ENCODE peak calls at places on chromosomes 6 and 20, in seven cellular contexts. I is MM.1S, P is IMR-90, F is GM23248, Y is ovary, M is colonic mucosa, A is lower lobe of right lung. X is an unnamed sample. For H3K4me1 and H3K27me3, the result is how much of the 10 kb centered on the place peaks cover.

GRCh38 chr20:57464642-57465211 is 60.2 kb downstream of the CTCFL start:
- DNase-seq in I (no peak), P (no peak), F (peak), Y (no peak), M (no peak), A (peak), X (peak)

GRCh38 chr6:149840345-149841075 is 23.6 kb downstream of the LRP11 start:
- DNase-seq in I (peak), P (peak), F (peak), Y (peak), M (peak), A (peak), X (peak)

GRCh38 chr6:31795616-31796298 is at the start of gene VARS1:
- DNase-seq in I (peak), P (peak), F (peak), Y (peak), M (peak), A (peak), X (peak)

GRCh38 chr20:38446441-38447209 is 11.5 kb upstream of the SNHG17 start:
- DNase-seq in I (peak), P (peak), F (peak), Y (peak), M (peak), A (peak), X (peak)

GRCh38 chr6:81821449-81821848 is 69.0 kb upstream of the TENT5A start:
- DNase-seq in I (no peak), P (no peak), F (no peak), Y (no peak), M (no peak), A (no peak), X (no peak)

GRCh38 chr6:70375166-70375565 is 38.1 kb upstream of the FAM135A start:
- DNase-seq in I (no peak), P (peak), F (peak), Y (no peak), M (no peak), A (no peak), X (no peak)

GRCh38 chr6:168837231-168837903 is 396.4 kb downstream of the SMOC2 start:
- DNase-seq in I (no peak), P (no peak), F (no peak), Y (no peak), M (no peak), A (no peak), X (no peak)

GRCh38 chr6:135182993-135183531 is 2.0 kb downstream of the MYB start:
- DNase-seq in I (peak), P (no peak), F (peak), Y (no peak), M (peak), A (peak), X (no peak)

GRCh38 chr6:107789361-107789760 is 34.8 kb downstream of the SCML4 start:
- DNase-seq in I (no peak), P (no peak), F (no peak), Y (no peak), M (no peak), A (no peak), X (no peak)

DNA sequence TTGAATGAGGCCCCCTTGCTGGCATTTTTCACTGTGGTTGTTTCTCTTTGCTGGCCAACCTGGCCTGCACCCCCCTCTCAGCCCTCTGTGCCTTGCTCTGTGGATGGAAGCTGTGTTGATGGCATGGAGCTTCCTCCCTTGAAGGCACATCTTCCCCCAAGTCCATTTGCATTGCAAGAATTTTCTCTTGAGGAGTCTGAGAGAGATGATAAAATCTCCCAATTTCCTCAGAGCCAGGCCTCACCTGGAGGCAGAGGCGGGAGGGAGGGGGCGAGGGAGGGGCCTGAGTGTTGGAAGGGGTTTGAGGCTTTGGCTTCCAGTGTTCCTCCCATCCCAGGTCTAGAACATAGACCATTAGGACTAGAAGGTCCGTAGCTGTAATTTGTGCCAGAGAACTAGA is 175.1 kb downstream of the SCP2D1 start:
- DNase-seq in I (no peak), P (no peak), F (no peak), Y (no peak), M (no peak), A (no peak), X (no peak)
- H3K4me1 ChIP-seq in I (under half), P (under half), F (under half), Y (under half), M (under half), A (under half), X (under half)

GRCh38 chr20:44186201-44186600 is 787 bp downstream of the JPH2 start:
- DNase-seq in I (no peak), P (no peak), F (no peak), Y (no peak), M (no peak), A (no peak), X (no peak)

GRCh38 chr20:44186674-44187053 is 324 bp downstream of the JPH2 start:
- DNase-seq in I (no peak), P (no peak), F (peak), Y (no peak), M (peak), A (no peak), X (no peak)

GRCh38 chr20:44183282-44183681 is 3.7 kb downstream of the JPH2 start:
- DNase-seq in I (no peak), P (no peak), F (no peak), Y (no peak), M (no peak), A (no peak), X (no peak)

GRCh38 chr20:44187054-44187762 is at the start of gene JPH2:
- DNase-seq in I (no peak), P (peak), F (peak), Y (peak), M (peak), A (peak), X (peak)

DNA sequence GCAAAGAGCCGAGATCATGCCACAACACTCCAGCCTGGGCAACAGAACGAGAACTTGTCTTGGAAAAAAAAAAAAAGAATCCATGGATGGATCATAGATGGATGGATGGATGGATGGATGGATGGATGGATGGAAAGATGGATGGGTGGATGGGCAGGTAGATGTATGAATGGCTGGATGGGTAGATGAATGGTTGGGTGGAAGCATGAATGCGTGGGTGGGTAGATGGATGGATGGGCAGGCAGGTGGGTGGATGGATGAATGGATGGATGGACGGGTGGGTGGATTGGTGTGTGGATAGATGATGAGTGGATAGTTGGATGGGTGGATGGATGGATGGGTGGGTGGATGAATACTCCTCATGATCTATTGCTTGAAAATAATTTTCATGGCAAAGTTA is 1.4 kb downstream of the JPH2 start:
- DNase-seq in I (no peak), P (no peak), F (no peak), Y (no peak), M (no peak), A (no peak), X (no peak)
- H3K4me3 ChIP-seq in I (no peak), P (no peak), F (peak), Y (peak), M (no peak), A (peak), X (no peak)

DNA sequence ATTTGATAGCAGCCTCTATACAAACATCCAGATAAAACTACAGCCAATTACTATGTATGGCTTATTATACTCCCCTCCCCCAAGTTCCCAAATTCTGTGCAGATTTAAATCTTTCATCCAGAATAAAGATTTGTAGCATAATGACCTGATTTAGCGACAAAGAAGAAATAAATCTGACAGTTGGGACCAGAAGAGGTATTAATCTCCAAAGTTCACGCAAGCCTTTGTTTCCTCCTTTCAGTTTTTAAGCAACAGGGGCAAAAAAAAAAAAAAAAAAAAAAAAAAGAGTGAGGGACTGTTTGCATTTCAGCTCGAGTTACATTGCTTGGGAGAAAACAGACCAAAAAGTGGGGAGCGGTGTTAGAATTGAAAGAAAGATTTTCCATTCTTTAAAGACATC is 121.5 kb upstream of the MAP3K7 start:
- DNase-seq in I (no peak), P (no peak), F (no peak), Y (no peak), M (no peak), A (no peak), X (no peak)
- H3K27me3 ChIP-seq in I (under half), P (under half), F (under half), Y (under half), M (under half), A (under half), X (under half)

GRCh38 chr6:33212857-33213165 is 4.5 kb downstream of the RING1 start:
- DNase-seq in I (no peak), P (no peak), F (peak), Y (no peak), M (no peak), A (no peak), X (no peak)
- H3K4me1 ChIP-seq in I (under half), P (under half), F (under half), Y (under half), M (under half), A (under half), X (under half)

GRCh38 chr20:48817367-48818030 is 10.3 kb downstream of the PREX1 start:
- DNase-seq in I (no peak), P (no peak), F (no peak), Y (no peak), M (no peak), A (no peak), X (no peak)
- H3K4me3 ChIP-seq in I (no peak), P (no peak), F (no peak), Y (no peak), M (no peak), A (no peak), X (no peak)

GRCh38 chr20:1895674-1896496 is 678 bp downstream of the SIRPA start:
- DNase-seq in I (no peak), P (no peak), F (peak), Y (no peak), M (peak), A (peak), X (no peak)
- H3K27me3 ChIP-seq in I (under half), P (under half), F (under half), Y (under half), M (under half), A (under half), X (under half)

X was measured in BE2C.